ENCODE peak calls at places on chromosomes 12 and 14, in nine cellular contexts. One of them, this sample, is unnamed.

GRCh38 chr12:41051909-41052308 is 136.2 kb upstream of the PDZRN4 start:
- DNase-seq in colonic mucosa: no peak
- DNase-seq in mesothelial cell of epicardium: no peak
- DNase-seq in IMR-90: no peak
- DNase-seq in sigmoid colon: no peak
- DNase-seq in tibial artery: no peak
- DNase-seq in lower lobe of right lung: no peak
- DNase-seq in transverse colon: no peak
- DNase-seq in cardiac fibroblast: no peak
- DNase-seq in this sample: no peak

GRCh38 chr12:88510841-88511240 is 69.4 kb downstream of the KITLG start:
- DNase-seq in colonic mucosa: no peak
- DNase-seq in mesothelial cell of epicardium: no peak
- DNase-seq in IMR-90: no peak
- DNase-seq in sigmoid colon: no peak
- DNase-seq in tibial artery: no peak
- DNase-seq in lower lobe of right lung: no peak
- DNase-seq in transverse colon: no peak
- DNase-seq in cardiac fibroblast: no peak
- DNase-seq in this sample: no peak

GRCh38 chr14:20503905-20504304 is 1.4 kb upstream of the RNASE10 start:
- DNase-seq in colonic mucosa: no peak
- DNase-seq in mesothelial cell of epicardium: no peak
- DNase-seq in IMR-90: no peak
- DNase-seq in sigmoid colon: no peak
- DNase-seq in tibial artery: no peak
- DNase-seq in lower lobe of right lung: no peak
- DNase-seq in transverse colon: no peak
- DNase-seq in cardiac fibroblast: no peak
- DNase-seq in this sample: peak; percentile 39

GRCh38 chr14:68563256-68564131 is 229.4 kb downstream of the ZFP36L1 start:
- DNase-seq in colonic mucosa: no peak
- DNase-seq in mesothelial cell of epicardium: no peak
- DNase-seq in IMR-90: peak; percentile 35
- DNase-seq in sigmoid colon: no peak
- DNase-seq in tibial artery: peak; percentile 64
- DNase-seq in lower lobe of right lung: no peak
- DNase-seq in transverse colon: no peak
- DNase-seq in cardiac fibroblast: peak; percentile 69
- DNase-seq in this sample: no peak

GRCh38 chr12:31323466-31324115 is 2.4 kb downstream of the SINHCAF start:
- DNase-seq in colonic mucosa: peak; percentile 65
- DNase-seq in mesothelial cell of epicardium: no peak
- DNase-seq in IMR-90: no peak
- DNase-seq in sigmoid colon: peak; percentile 77
- DNase-seq in tibial artery: peak; percentile 68
- DNase-seq in lower lobe of right lung: peak; percentile 73
- DNase-seq in transverse colon: peak; percentile 57
- DNase-seq in cardiac fibroblast: peak; percentile 12
- DNase-seq in this sample: no peak

GRCh38 chr12:43407816-43408645 is 144.0 kb downstream of the ADAMTS20 start:
- DNase-seq in colonic mucosa: no peak
- DNase-seq in mesothelial cell of epicardium: no peak
- DNase-seq in IMR-90: peak; percentile 50
- DNase-seq in sigmoid colon: no peak
- DNase-seq in tibial artery: no peak
- DNase-seq in lower lobe of right lung: no peak
- DNase-seq in transverse colon: no peak
- DNase-seq in cardiac fibroblast: no peak
- DNase-seq in this sample: no peak

GRCh38 chr14:98242903-98243302 is 1029.1 kb downstream of the BCL11B start:
- DNase-seq in colonic mucosa: peak; percentile 28
- DNase-seq in mesothelial cell of epicardium: no peak
- DNase-seq in IMR-90: no peak
- DNase-seq in sigmoid colon: no peak
- DNase-seq in tibial artery: no peak
- DNase-seq in lower lobe of right lung: no peak
- DNase-seq in transverse colon: no peak
- DNase-seq in cardiac fibroblast: no peak
- DNase-seq in this sample: no peak

GRCh38 chr14:91509083-91509877 is 830 bp downstream of the PPP4R3A start:
- DNase-seq in colonic mucosa: peak; percentile 47
- DNase-seq in mesothelial cell of epicardium: peak; percentile 53
- DNase-seq in IMR-90: no peak
- DNase-seq in sigmoid colon: peak; percentile 71
- DNase-seq in tibial artery: peak; percentile 75
- DNase-seq in lower lobe of right lung: peak; percentile 65
- DNase-seq in transverse colon: peak; percentile 38
- DNase-seq in cardiac fibroblast: peak; percentile 18
- DNase-seq in this sample: peak; percentile 24

GRCh38 chr12:121184984-121185894 is 24.7 kb upstream of the P2RX4 start:
- DNase-seq in colonic mucosa: no peak
- DNase-seq in mesothelial cell of epicardium: no peak
- DNase-seq in IMR-90: no peak
- DNase-seq in sigmoid colon: no peak
- DNase-seq in tibial artery: no peak
- DNase-seq in lower lobe of right lung: no peak
- DNase-seq in transverse colon: no peak
- DNase-seq in cardiac fibroblast: no peak
- DNase-seq in this sample: no peak

GRCh38 chr12:108734200-108734906 is 3.0 kb upstream of the CORO1C start:
- DNase-seq in colonic mucosa: peak; percentile 91
- DNase-seq in mesothelial cell of epicardium: no peak
- DNase-seq in IMR-90: peak; percentile 97
- DNase-seq in sigmoid colon: no peak
- DNase-seq in tibial artery: peak; percentile 75
- DNase-seq in lower lobe of right lung: no peak
- DNase-seq in transverse colon: peak; percentile 82
- DNase-seq in cardiac fibroblast: peak; percentile 98
- DNase-seq in this sample: no peak

GRCh38 chr14:68727315-68728078 is 65.4 kb downstream of the ZFP36L1 start:
- DNase-seq in colonic mucosa: peak; percentile 49
- DNase-seq in mesothelial cell of epicardium: no peak
- DNase-seq in IMR-90: no peak
- DNase-seq in sigmoid colon: no peak
- DNase-seq in tibial artery: no peak
- DNase-seq in lower lobe of right lung: no peak
- DNase-seq in transverse colon: no peak
- DNase-seq in cardiac fibroblast: no peak
- DNase-seq in this sample: no peak

GRCh38 chr14:36430662-36431084 is 89.4 kb downstream of the NKX2-1 start:
- DNase-seq in colonic mucosa: no peak
- DNase-seq in mesothelial cell of epicardium: no peak
- DNase-seq in IMR-90: no peak
- DNase-seq in sigmoid colon: no peak
- DNase-seq in tibial artery: no peak
- DNase-seq in lower lobe of right lung: no peak
- DNase-seq in transverse colon: no peak
- DNase-seq in cardiac fibroblast: no peak
- DNase-seq in this sample: no peak

GRCh38 chr12:77845831-77846230 is 15.1 kb downstream of the NAV3 start:
- DNase-seq in colonic mucosa: no peak
- DNase-seq in mesothelial cell of epicardium: no peak
- DNase-seq in IMR-90: peak; percentile 44
- DNase-seq in sigmoid colon: no peak
- DNase-seq in tibial artery: no peak
- DNase-seq in lower lobe of right lung: no peak
- DNase-seq in transverse colon: no peak
- DNase-seq in cardiac fibroblast: peak; percentile 66
- DNase-seq in this sample: no peak

GRCh38 chr12:7130791-7131501 is 775 bp downstream of the CLSTN3 start:
- DNase-seq in colonic mucosa: peak; percentile 63
- DNase-seq in mesothelial cell of epicardium: peak; percentile 52
- DNase-seq in IMR-90: peak; percentile 52
- DNase-seq in sigmoid colon: no peak
- DNase-seq in tibial artery: no peak
- DNase-seq in lower lobe of right lung: peak; percentile 69
- DNase-seq in transverse colon: peak; percentile 64
- DNase-seq in cardiac fibroblast: peak; percentile 35
- DNase-seq in this sample: peak; percentile 62

DNA sequence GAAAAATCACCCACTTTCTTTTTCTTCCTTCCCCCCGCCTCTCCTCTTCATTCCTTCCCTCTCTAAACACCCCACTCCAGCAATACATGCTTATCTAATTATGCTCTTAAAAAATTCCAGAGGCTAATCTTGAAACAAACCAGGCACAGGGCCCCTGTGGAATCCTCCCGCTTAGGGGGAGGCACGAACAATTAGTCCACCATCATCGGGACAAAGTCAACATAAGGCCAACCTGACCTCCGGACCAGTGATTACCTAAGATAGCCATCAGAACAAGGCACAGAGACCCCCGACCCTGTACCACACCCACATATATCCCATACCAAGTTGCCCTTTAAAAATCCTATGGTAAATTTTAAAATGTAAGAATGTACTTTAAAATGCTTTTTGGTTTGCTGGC is 47.1 kb downstream of the KIF21A start:
- DNase-seq in colonic mucosa: no peak
- DNase-seq in mesothelial cell of epicardium: no peak
- DNase-seq in IMR-90: no peak
- DNase-seq in sigmoid colon: no peak
- DNase-seq in tibial artery: no peak
- DNase-seq in lower lobe of right lung: no peak
- DNase-seq in transverse colon: no peak
- DNase-seq in cardiac fibroblast: no peak
- DNase-seq in this sample: no peak
- TF ChIP-seq CTCF in colonic mucosa: no peak
- TF ChIP-seq CTCF in mesothelial cell of epicardium: no peak
- TF ChIP-seq CTCF in IMR-90: no peak
- TF ChIP-seq CTCF in sigmoid colon: no peak
- TF ChIP-seq CTCF in tibial artery: no peak
- TF ChIP-seq CTCF in lower lobe of right lung: no peak
- TF ChIP-seq CTCF in transverse colon: no peak
- TF ChIP-seq CTCF in cardiac fibroblast: no peak
- TF ChIP-seq CTCF in this sample: no peak

GRCh38 chr12:106302401-106303201 is at the start of gene TCP11L2:
- DNase-seq in colonic mucosa: peak; percentile 91
- DNase-seq in mesothelial cell of epicardium: peak; percentile 87
- DNase-seq in IMR-90: peak; percentile 58
- DNase-seq in sigmoid colon: peak; percentile 93
- DNase-seq in tibial artery: peak; percentile 94
- DNase-seq in lower lobe of right lung: peak; percentile 93
- DNase-seq in transverse colon: peak; percentile 92
- DNase-seq in cardiac fibroblast: peak; percentile 78
- DNase-seq in this sample: peak; percentile 86

GRCh38 chr12:106301611-106302321 is 767 bp upstream of the TCP11L2 start:
- DNase-seq in colonic mucosa: peak; percentile 92
- DNase-seq in mesothelial cell of epicardium: peak; percentile 54
- DNase-seq in IMR-90: peak; percentile 64
- DNase-seq in sigmoid colon: peak; percentile 75
- DNase-seq in tibial artery: peak; percentile 84
- DNase-seq in lower lobe of right lung: peak; percentile 80
- DNase-seq in transverse colon: peak; percentile 88
- DNase-seq in cardiac fibroblast: peak; percentile 43
- DNase-seq in this sample: peak; percentile 21

GRCh38 chr12:106304797-106305196 is 2.3 kb downstream of the TCP11L2 start:
- DNase-seq in colonic mucosa: no peak
- DNase-seq in mesothelial cell of epicardium: no peak
- DNase-seq in IMR-90: no peak
- DNase-seq in sigmoid colon: no peak
- DNase-seq in tibial artery: no peak
- DNase-seq in lower lobe of right lung: no peak
- DNase-seq in transverse colon: no peak
- DNase-seq in cardiac fibroblast: no peak
- DNase-seq in this sample: no peak

GRCh38 chr12:106304001-106304421 is 1.5 kb downstream of the TCP11L2 start:
- DNase-seq in colonic mucosa: no peak
- DNase-seq in mesothelial cell of epicardium: no peak
- DNase-seq in IMR-90: no peak
- DNase-seq in sigmoid colon: no peak
- DNase-seq in tibial artery: no peak
- DNase-seq in lower lobe of right lung: no peak
- DNase-seq in transverse colon: no peak
- DNase-seq in cardiac fibroblast: no peak
- DNase-seq in this sample: no peak

GRCh38 chr12:106303202-106303820 is 778 bp downstream of the TCP11L2 start:
- DNase-seq in colonic mucosa: peak; percentile 87
- DNase-seq in mesothelial cell of epicardium: peak; percentile 81
- DNase-seq in IMR-90: peak; percentile 60
- DNase-seq in sigmoid colon: peak; percentile 90
- DNase-seq in tibial artery: peak; percentile 92
- DNase-seq in lower lobe of right lung: peak; percentile 94
- DNase-seq in transverse colon: peak; percentile 87
- DNase-seq in cardiac fibroblast: peak; percentile 75
- DNase-seq in this sample: peak; percentile 95
- TF ChIP-seq CTCF in colonic mucosa: no peak
- TF ChIP-seq CTCF in mesothelial cell of epicardium: no peak
- TF ChIP-seq CTCF in IMR-90: no peak
- TF ChIP-seq CTCF in sigmoid colon: no peak
- TF ChIP-seq CTCF in tibial artery: no peak
- TF ChIP-seq CTCF in lower lobe of right lung: no peak
- TF ChIP-seq CTCF in transverse colon: no peak
- TF ChIP-seq CTCF in cardiac fibroblast: peak; percentile 18
- TF ChIP-seq CTCF in this sample: no peak

GRCh38 chr14:75126679-75127473 is at the start of gene NEK9:
- DNase-seq in colonic mucosa: peak; percentile 92
- DNase-seq in mesothelial cell of epicardium: peak; percentile 83
- DNase-seq in IMR-90: peak; percentile 75
- DNase-seq in sigmoid colon: peak; percentile 95
- DNase-seq in tibial artery: peak; percentile 95
- DNase-seq in lower lobe of right lung: peak; percentile 93
- DNase-seq in transverse colon: peak; percentile 90
- DNase-seq in cardiac fibroblast: peak; percentile 86
- DNase-seq in this sample: peak; percentile 86
- TF ChIP-seq CTCF in colonic mucosa: no peak
- TF ChIP-seq CTCF in mesothelial cell of epicardium: no peak
- TF ChIP-seq CTCF in IMR-90: no peak
- TF ChIP-seq CTCF in sigmoid colon: no peak
- TF ChIP-seq CTCF in tibial artery: no peak
- TF ChIP-seq CTCF in lower lobe of right lung: no peak
- TF ChIP-seq CTCF in transverse colon: no peak
- TF ChIP-seq CTCF in cardiac fibroblast: no peak
- TF ChIP-seq CTCF in this sample: no peak

DNA sequence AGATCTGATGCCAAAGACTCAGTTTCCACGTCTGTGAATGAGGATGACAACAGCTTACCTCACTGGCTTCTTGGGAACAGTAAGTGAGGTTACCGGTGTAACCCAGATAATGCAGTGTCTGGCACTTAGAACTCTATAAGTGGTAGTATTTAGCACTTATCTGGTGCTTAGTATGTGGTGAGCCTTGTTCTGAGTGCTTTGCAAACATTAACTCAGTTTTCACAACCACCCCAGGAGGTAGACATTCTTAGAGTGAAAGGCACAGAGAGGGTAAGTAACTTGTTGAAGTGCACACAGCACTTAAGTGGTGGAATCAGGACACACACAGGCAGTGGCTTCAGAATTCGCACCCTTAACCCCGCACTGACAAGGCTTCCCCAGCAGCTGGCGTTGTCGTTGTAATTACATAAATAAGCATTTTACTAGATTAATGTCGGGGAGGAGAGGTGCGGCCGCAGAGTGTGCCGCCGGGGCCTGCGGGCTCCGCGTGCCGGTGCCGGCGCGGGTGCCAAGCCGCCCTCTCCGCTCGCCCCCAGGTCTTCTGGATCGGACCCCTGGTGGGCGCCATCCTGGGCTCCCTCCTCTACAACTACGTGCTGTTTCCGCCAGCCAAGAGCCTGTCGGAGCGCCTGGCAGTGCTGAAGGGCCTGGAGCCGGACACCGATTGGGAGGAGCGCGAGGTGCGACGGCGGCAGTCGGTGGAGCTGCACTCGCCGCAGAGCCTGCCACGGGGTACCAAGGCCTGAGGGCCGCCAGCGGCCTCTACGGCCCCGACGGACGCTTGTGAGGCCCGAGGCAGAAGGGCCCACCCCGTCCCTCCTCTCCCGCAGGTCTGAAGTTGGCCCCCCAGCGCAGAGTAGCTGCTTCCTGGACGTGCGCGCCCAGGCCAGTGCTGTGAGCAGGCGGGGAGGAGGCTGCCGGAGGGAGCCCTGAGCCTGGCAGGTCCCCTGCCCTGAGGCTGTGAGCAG is 4.6 kb downstream of the AQP2 start:
- DNase-seq in colonic mucosa: no peak
- DNase-seq in mesothelial cell of epicardium: no peak
- DNase-seq in IMR-90: no peak
- DNase-seq in sigmoid colon: no peak
- DNase-seq in tibial artery: no peak
- DNase-seq in lower lobe of right lung: no peak
- DNase-seq in transverse colon: no peak
- DNase-seq in cardiac fibroblast: no peak
- DNase-seq in this sample: no peak
- TF ChIP-seq CTCF in colonic mucosa: no peak
- TF ChIP-seq CTCF in mesothelial cell of epicardium: no peak
- TF ChIP-seq CTCF in IMR-90: no peak
- TF ChIP-seq CTCF in sigmoid colon: no peak
- TF ChIP-seq CTCF in tibial artery: no peak
- TF ChIP-seq CTCF in lower lobe of right lung: no peak
- TF ChIP-seq CTCF in transverse colon: no peak
- TF ChIP-seq CTCF in cardiac fibroblast: no peak
- TF ChIP-seq CTCF in this sample: no peak